ENCODE peak calls at places on chromosomes 13 and 19, in ten cellular contexts. One of them, this sample, is unnamed. For H3K27me3 and H3K4me1, the result is how much of the 10 kb centered on the place peaks cover.

GRCh38 chr13:75935805-75936204 is 299.7 kb downstream of the LMO7 start:
- DNase-seq in GM23248: no peak
- DNase-seq in small intestine: no peak
- DNase-seq in stomach: no peak
- DNase-seq in tibial nerve: no peak
- DNase-seq in PC-3: no peak
- DNase-seq in heart right ventricle: no peak
- DNase-seq in adrenal gland: no peak
- DNase-seq in cardiac muscle cell: no peak
- DNase-seq in body of pancreas: no peak
- DNase-seq in this sample: no peak

GRCh38 chr19:51480590-51480989 is 2.3 kb downstream of the CEACAM18 start:
- DNase-seq in heart right ventricle: no peak
- DNase-seq in body of pancreas: no peak
- DNase-seq in cardiac muscle cell: peak
- DNase-seq in PC-3: peak
- DNase-seq in tibial nerve: no peak
- DNase-seq in stomach: no peak
- DNase-seq in small intestine: peak
- DNase-seq in adrenal gland: no peak
- DNase-seq in GM23248: peak
- DNase-seq in this sample: no peak

GRCh38 chr19:17220207-17220758 is 5.1 kb downstream of the USE1 start:
- DNase-seq in adrenal gland: peak
- DNase-seq in cardiac muscle cell: no peak
- DNase-seq in body of pancreas: no peak
- DNase-seq in small intestine: peak
- DNase-seq in heart right ventricle: no peak
- DNase-seq in tibial nerve: no peak
- DNase-seq in GM23248: peak
- DNase-seq in PC-3: peak
- DNase-seq in stomach: no peak
- DNase-seq in this sample: no peak

GRCh38 chr19:16584825-16585801 is 12.9 kb upstream of the SLC35E1 start:
- DNase-seq in cardiac muscle cell: no peak
- DNase-seq in PC-3: no peak
- DNase-seq in tibial nerve: no peak
- DNase-seq in GM23248: peak
- DNase-seq in adrenal gland: no peak
- DNase-seq in heart right ventricle: no peak
- DNase-seq in body of pancreas: no peak
- DNase-seq in stomach: no peak
- DNase-seq in small intestine: no peak
- DNase-seq in this sample: no peak

GRCh38 chr13:46062190-46062589 is 9.6 kb upstream of the ZC3H13 start:
- DNase-seq in adrenal gland: peak
- DNase-seq in body of pancreas: no peak
- DNase-seq in GM23248: peak
- DNase-seq in cardiac muscle cell: no peak
- DNase-seq in small intestine: no peak
- DNase-seq in stomach: no peak
- DNase-seq in tibial nerve: no peak
- DNase-seq in heart right ventricle: no peak
- DNase-seq in PC-3: peak
- DNase-seq in this sample: no peak

GRCh38 chr19:29873024-29873800 is 61.4 kb downstream of the CCNE1 start:
- DNase-seq in GM23248: peak
- DNase-seq in PC-3: peak
- DNase-seq in cardiac muscle cell: peak
- DNase-seq in heart right ventricle: peak
- DNase-seq in adrenal gland: peak
- DNase-seq in tibial nerve: peak
- DNase-seq in body of pancreas: peak
- DNase-seq in small intestine: peak
- DNase-seq in stomach: peak
- DNase-seq in this sample: no peak

GRCh38 chr13:66689628-66690027 is 540.5 kb downstream of the PCDH9 start:
- DNase-seq in body of pancreas: no peak
- DNase-seq in tibial nerve: no peak
- DNase-seq in PC-3: peak
- DNase-seq in cardiac muscle cell: no peak
- DNase-seq in small intestine: no peak
- DNase-seq in stomach: no peak
- DNase-seq in adrenal gland: no peak
- DNase-seq in heart right ventricle: no peak
- DNase-seq in GM23248: no peak
- DNase-seq in this sample: no peak

GRCh38 chr19:11096210-11096841 is 7.1 kb downstream of the LDLR start:
- DNase-seq in GM23248: peak
- DNase-seq in tibial nerve: no peak
- DNase-seq in stomach: no peak
- DNase-seq in body of pancreas: no peak
- DNase-seq in heart right ventricle: peak
- DNase-seq in cardiac muscle cell: no peak
- DNase-seq in small intestine: peak
- DNase-seq in PC-3: peak
- DNase-seq in adrenal gland: peak
- DNase-seq in this sample: no peak

GRCh38 chr13:61275251-61275650 is 140.4 kb downstream of the PCDH20 start:
- DNase-seq in stomach: no peak
- DNase-seq in cardiac muscle cell: no peak
- DNase-seq in adrenal gland: no peak
- DNase-seq in body of pancreas: no peak
- DNase-seq in heart right ventricle: no peak
- DNase-seq in GM23248: no peak
- DNase-seq in PC-3: no peak
- DNase-seq in tibial nerve: no peak
- DNase-seq in small intestine: no peak
- DNase-seq in this sample: no peak

GRCh38 chr19:16825312-16826168 is 3.7 kb upstream of the SIN3B start:
- DNase-seq in GM23248: peak
- DNase-seq in PC-3: no peak
- DNase-seq in small intestine: peak
- DNase-seq in heart right ventricle: peak
- DNase-seq in tibial nerve: peak
- DNase-seq in cardiac muscle cell: no peak
- DNase-seq in body of pancreas: peak
- DNase-seq in stomach: peak
- DNase-seq in adrenal gland: peak
- DNase-seq in this sample: no peak

GRCh38 chr19:49272204-49272603 is 52.8 kb downstream of the SLC6A16 start:
- DNase-seq in adrenal gland: no peak
- DNase-seq in cardiac muscle cell: no peak
- DNase-seq in stomach: no peak
- DNase-seq in heart right ventricle: no peak
- DNase-seq in body of pancreas: no peak
- DNase-seq in small intestine: no peak
- DNase-seq in tibial nerve: no peak
- DNase-seq in GM23248: peak
- DNase-seq in PC-3: peak
- DNase-seq in this sample: no peak

GRCh38 chr13:32153056-32153455 is 121.5 kb downstream of the FRY start:
- DNase-seq in heart right ventricle: no peak
- DNase-seq in body of pancreas: no peak
- DNase-seq in small intestine: no peak
- DNase-seq in stomach: no peak
- DNase-seq in tibial nerve: no peak
- DNase-seq in adrenal gland: no peak
- DNase-seq in PC-3: peak
- DNase-seq in cardiac muscle cell: no peak
- DNase-seq in GM23248: peak
- DNase-seq in this sample: no peak

GRCh38 chr13:67148219-67148583 is 81.9 kb downstream of the PCDH9 start:
- DNase-seq in tibial nerve: no peak
- DNase-seq in cardiac muscle cell: no peak
- DNase-seq in small intestine: no peak
- DNase-seq in heart right ventricle: no peak
- DNase-seq in stomach: no peak
- DNase-seq in adrenal gland: no peak
- DNase-seq in GM23248: peak
- DNase-seq in body of pancreas: no peak
- DNase-seq in PC-3: no peak
- DNase-seq in this sample: no peak

GRCh38 chr13:46310066-46310465 is 77.0 kb downstream of the RUBCNL start:
- DNase-seq in stomach: no peak
- DNase-seq in PC-3: no peak
- DNase-seq in GM23248: no peak
- DNase-seq in cardiac muscle cell: no peak
- DNase-seq in heart right ventricle: no peak
- DNase-seq in body of pancreas: no peak
- DNase-seq in small intestine: no peak
- DNase-seq in tibial nerve: no peak
- DNase-seq in adrenal gland: no peak
- DNase-seq in this sample: no peak

GRCh38 chr19:43802216-43802951 is at the start of gene LYPD5:
- DNase-seq in body of pancreas: no peak
- DNase-seq in cardiac muscle cell: peak
- DNase-seq in small intestine: no peak
- DNase-seq in GM23248: no peak
- DNase-seq in tibial nerve: no peak
- DNase-seq in heart right ventricle: no peak
- DNase-seq in adrenal gland: no peak
- DNase-seq in stomach: no peak
- DNase-seq in PC-3: no peak
- DNase-seq in this sample: no peak

GRCh38 chr13:33262069-33262487 is 23.5 kb downstream of the STARD13 start:
- DNase-seq in PC-3: peak
- DNase-seq in stomach: no peak
- DNase-seq in tibial nerve: no peak
- DNase-seq in cardiac muscle cell: no peak
- DNase-seq in GM23248: peak
- DNase-seq in heart right ventricle: no peak
- DNase-seq in small intestine: peak
- DNase-seq in adrenal gland: peak
- DNase-seq in body of pancreas: no peak
- DNase-seq in this sample: no peak

GRCh38 chr19:47411101-47411500 is 8.2 kb downstream of the MEIS3 start:
- DNase-seq in stomach: no peak
- DNase-seq in adrenal gland: no peak
- DNase-seq in tibial nerve: no peak
- DNase-seq in small intestine: no peak
- DNase-seq in PC-3: no peak
- DNase-seq in heart right ventricle: no peak
- DNase-seq in cardiac muscle cell: no peak
- DNase-seq in GM23248: no peak
- DNase-seq in body of pancreas: no peak
- DNase-seq in this sample: no peak
- H3K27me3 ChIP-seq in stomach: under half
- H3K27me3 ChIP-seq in adrenal gland: under half
- H3K27me3 ChIP-seq in tibial nerve: under half
- H3K27me3 ChIP-seq in small intestine: under half
- H3K27me3 ChIP-seq in PC-3: under half
- H3K27me3 ChIP-seq in heart right ventricle: half or more
- H3K27me3 ChIP-seq in cardiac muscle cell: under half
- H3K27me3 ChIP-seq in GM23248: under half
- H3K27me3 ChIP-seq in body of pancreas: under half
- H3K27me3 ChIP-seq in this sample: under half

GRCh38 chr19:7346488-7346971 is 2.2 kb upstream of the ARHGEF18 start:
- DNase-seq in GM23248: no peak
- DNase-seq in body of pancreas: no peak
- DNase-seq in tibial nerve: no peak
- DNase-seq in adrenal gland: no peak
- DNase-seq in cardiac muscle cell: no peak
- DNase-seq in heart right ventricle: no peak
- DNase-seq in stomach: no peak
- DNase-seq in small intestine: no peak
- DNase-seq in PC-3: no peak
- DNase-seq in this sample: no peak
- H3K4me1 ChIP-seq in GM23248: under half
- H3K4me1 ChIP-seq in body of pancreas: under half
- H3K4me1 ChIP-seq in tibial nerve: under half
- H3K4me1 ChIP-seq in adrenal gland: under half
- H3K4me1 ChIP-seq in cardiac muscle cell: under half
- H3K4me1 ChIP-seq in heart right ventricle: under half
- H3K4me1 ChIP-seq in stomach: under half
- H3K4me1 ChIP-seq in small intestine: under half
- H3K4me1 ChIP-seq in PC-3: under half
- H3K4me1 ChIP-seq in this sample: under half

DNA sequence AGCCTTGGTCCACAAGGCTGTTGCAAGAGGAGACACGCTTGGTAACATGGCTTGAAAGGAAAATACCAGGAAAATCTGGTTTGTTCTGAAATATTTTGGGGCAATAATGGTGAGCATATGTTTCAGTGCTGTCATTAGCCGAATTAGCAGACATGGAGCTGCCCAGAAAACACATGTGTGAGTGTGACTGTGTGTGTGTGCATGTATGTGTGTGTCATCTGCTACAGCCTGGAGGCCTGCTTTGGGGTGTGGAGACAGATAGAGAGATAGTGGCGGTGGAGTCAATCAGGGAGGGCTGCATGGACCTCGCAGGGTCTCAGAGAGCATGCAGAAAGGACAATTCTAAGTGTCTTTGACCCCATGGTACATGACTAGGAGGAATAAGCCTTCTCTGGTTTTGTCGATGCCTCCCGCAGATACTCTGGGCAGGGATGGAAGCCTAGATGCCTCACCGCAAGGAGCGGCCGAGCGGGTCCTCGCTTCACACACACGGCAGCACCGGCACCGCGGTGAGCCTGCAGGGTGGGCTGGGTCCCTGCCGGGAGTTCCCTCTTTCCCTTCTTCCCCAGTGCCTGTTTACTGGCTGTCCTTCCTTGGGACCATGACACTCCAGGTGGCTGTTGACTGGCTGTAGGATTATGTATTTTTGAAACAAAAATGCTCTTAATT is 3.5 kb downstream of the KCTD15 start:
- DNase-seq in small intestine: no peak
- DNase-seq in tibial nerve: no peak
- DNase-seq in GM23248: no peak
- DNase-seq in cardiac muscle cell: no peak
- DNase-seq in heart right ventricle: no peak
- DNase-seq in body of pancreas: no peak
- DNase-seq in stomach: no peak
- DNase-seq in PC-3: no peak
- DNase-seq in adrenal gland: no peak
- DNase-seq in this sample: no peak
- H3K27me3 ChIP-seq in small intestine: under half
- H3K27me3 ChIP-seq in tibial nerve: under half
- H3K27me3 ChIP-seq in GM23248: under half
- H3K27me3 ChIP-seq in cardiac muscle cell: under half
- H3K27me3 ChIP-seq in heart right ventricle: under half
- H3K27me3 ChIP-seq in body of pancreas: under half
- H3K27me3 ChIP-seq in stomach: under half
- H3K27me3 ChIP-seq in PC-3: under half
- H3K27me3 ChIP-seq in adrenal gland: under half
- H3K27me3 ChIP-seq in this sample: under half

DNA sequence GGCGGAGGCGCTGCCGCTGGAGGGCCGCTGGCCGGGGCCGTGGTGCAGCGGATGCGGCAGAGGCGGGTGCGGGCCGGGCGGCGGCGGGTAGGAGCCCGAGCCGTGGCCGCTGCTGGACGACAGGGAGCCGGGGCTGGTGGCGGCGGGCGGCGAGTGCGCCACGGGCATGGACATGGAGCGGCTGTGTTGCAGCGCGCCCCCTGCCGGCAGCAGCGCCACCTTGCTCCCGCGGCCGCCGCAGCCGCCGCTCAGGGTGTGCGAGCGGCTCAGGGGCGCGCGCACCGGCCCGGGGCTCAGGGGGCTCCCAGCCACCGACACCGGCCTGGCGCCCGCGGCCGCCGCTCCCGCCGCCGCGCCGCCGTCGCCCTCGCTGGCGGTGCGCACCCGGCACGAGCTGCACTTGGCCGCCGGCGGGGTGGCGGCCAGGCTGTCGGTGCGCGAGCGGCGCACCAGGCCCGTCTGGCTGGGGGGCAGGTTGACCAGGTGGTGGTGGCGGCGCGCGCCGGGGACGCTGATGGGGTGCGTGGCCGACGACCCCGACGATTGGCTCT is 1.7 kb downstream of the IRS2 start:
- DNase-seq in small intestine: peak
- DNase-seq in heart right ventricle: peak
- DNase-seq in tibial nerve: peak
- DNase-seq in cardiac muscle cell: peak
- DNase-seq in GM23248: peak
- DNase-seq in body of pancreas: peak
- DNase-seq in adrenal gland: peak
- DNase-seq in stomach: peak
- DNase-seq in PC-3: peak
- DNase-seq in this sample: no peak
- H3K4me1 ChIP-seq in small intestine: under half
- H3K4me1 ChIP-seq in heart right ventricle: half or more
- H3K4me1 ChIP-seq in tibial nerve: under half
- H3K4me1 ChIP-seq in cardiac muscle cell: under half
- H3K4me1 ChIP-seq in GM23248: under half
- H3K4me1 ChIP-seq in body of pancreas: half or more
- H3K4me1 ChIP-seq in adrenal gland: half or more
- H3K4me1 ChIP-seq in stomach: half or more
- H3K4me1 ChIP-seq in PC-3: under half
- H3K4me1 ChIP-seq in this sample: under half